ENCODE peak calls at places on chromosomes 3 and 15, in nine cellular contexts. T is NCI-H69; Y is activated naive CD8-positive, alpha-beta T cell treated with anti-CD3 and anti-CD28 coated beads for 36 hours; K is hippocampal formation; C is upper lobe of right lung; M is putamen; B is H9; W is NCI-H1092 treated with DMSO at 0.1 percent for 48 hours; J is AG09319. D is an unnamed sample.

GRCh38 chr15:42508263-42508690 is 12.8 kb downstream of the SNAP23 start:
- DNase-seq in T (no peak), Y (no peak), K (no peak), C (no peak), M (no peak), B (no peak), W (no peak), J (no peak), D (no peak)

GRCh38 chr3:62604301-62604700 is 231.0 kb upstream of the FEZF2 start:
- DNase-seq in T (no peak), Y (no peak), K (no peak), C (no peak), M (no peak), B (no peak), W (no peak), J (peak), D (no peak)

GRCh38 chr3:38990621-38991020 is 61.1 kb downstream of the SCN11A start:
- DNase-seq in T (no peak), Y (no peak), K (no peak), C (no peak), M (no peak), B (no peak), W (no peak), J (no peak), D (no peak)

GRCh38 chr3:42539871-42540714 is 37.6 kb downstream of the VIPR1 start:
- DNase-seq in T (peak), Y (peak), K (no peak), C (peak), M (no peak), B (peak), W (no peak), J (no peak), D (peak)

GRCh38 chr15:41474436-41474835 is 19.2 kb upstream of the ITPKA start:
- DNase-seq in T (no peak), Y (no peak), K (no peak), C (no peak), M (no peak), B (no peak), W (no peak), J (no peak), D (no peak)

GRCh38 chr3:145776782-145777408 is 384.1 kb downstream of the PLOD2 start:
- DNase-seq in T (peak), Y (no peak), K (peak), C (no peak), M (peak), B (peak), W (no peak), J (peak), D (peak)

GRCh38 chr3:69922521-69923000 is 77.0 kb upstream of the SAMMSON start:
- DNase-seq in T (no peak), Y (no peak), K (no peak), C (no peak), M (no peak), B (no peak), W (no peak), J (no peak), D (no peak)

GRCh38 chr15:91593081-91593480 is 260.4 kb upstream of the SLCO3A1 start:
- DNase-seq in T (no peak), Y (no peak), K (no peak), C (no peak), M (no peak), B (no peak), W (no peak), J (no peak), D (no peak)

GRCh38 chr15:100254694-100255093 is 87.1 kb downstream of the ADAMTS17 start:
- DNase-seq in T (no peak), Y (no peak), K (no peak), C (no peak), M (no peak), B (no peak), W (no peak), J (no peak), D (no peak)

GRCh38 chr3:125110016-125110875 is 54.4 kb upstream of the HEG1 start:
- DNase-seq in T (no peak), Y (peak), K (no peak), C (no peak), M (no peak), B (no peak), W (no peak), J (peak), D (no peak)

GRCh38 chr3:126389112-126389791 is 5.5 kb upstream of the CFAP100 start:
- DNase-seq in T (peak), Y (peak), K (peak), C (peak), M (peak), B (peak), W (peak), J (peak), D (peak)

GRCh38 chr15:40982855-40983254 is 29.6 kb downstream of the CHAC1 start:
- DNase-seq in T (no peak), Y (no peak), K (no peak), C (no peak), M (no peak), B (no peak), W (no peak), J (no peak), D (no peak)

GRCh38 chr3:15292765-15293522 is 39.4 kb downstream of the SH3BP5 start:
- DNase-seq in T (no peak), Y (no peak), K (no peak), C (peak), M (no peak), B (no peak), W (no peak), J (no peak), D (no peak)

GRCh38 chr15:31387101-31387482 is 60.5 kb downstream of the KLF13 start:
- DNase-seq in T (peak), Y (no peak), K (no peak), C (no peak), M (no peak), B (no peak), W (no peak), J (no peak), D (no peak)

GRCh38 chr15:50880651-50881114 is 27.8 kb upstream of the AP4E1 start:
- DNase-seq in T (no peak), Y (no peak), K (no peak), C (no peak), M (no peak), B (no peak), W (no peak), J (peak), D (no peak)

GRCh38 chr3:115146032-115146417 is 1.1 kb downstream of the ZBTB20 start:
- DNase-seq in T (peak), Y (peak), K (no peak), C (peak), M (peak), B (peak), W (peak), J (peak), D (peak)

GRCh38 chr15:96893159-96893906 is 562.8 kb downstream of the NR2F2 start:
- DNase-seq in T (peak), Y (no peak), K (peak), C (no peak), M (no peak), B (no peak), W (peak), J (no peak), D (no peak)

GRCh38 chr3:14780927-14781507 is 37.7 kb upstream of the FGD5 start:
- DNase-seq in T (peak), Y (peak), K (no peak), C (peak), M (no peak), B (peak), W (peak), J (no peak), D (peak)

D was measured in NCI-H1417.